ENCODE peak calls at places on chromosome 19, in four cellular contexts. One of them, this sample, is unnamed.
A peak's percentile ranks its signal among the peaks of the same experiment; 100 is the strongest.

GRCh38 chr19:49641688-49642487 is at the start of gene SCAF1:
- DNase-seq in upper lobe of left lung: peak; percentile 99
- DNase-seq in esophagus squamous epithelium: peak; percentile 98
- DNase-seq in PC-3: peak; percentile 100
- DNase-seq in this sample: peak; percentile 100

GRCh38 chr19:8204961-8205360 is 4.2 kb upstream of the CERS4 start:
- DNase-seq in upper lobe of left lung: peak; percentile 69
- DNase-seq in PC-3: peak; percentile 53
- DNase-seq in esophagus squamous epithelium: no peak
- DNase-seq in this sample: no peak

GRCh38 chr19:50224986-50225747 is 21.7 kb downstream of the MYH14 start:
- DNase-seq in upper lobe of left lung: no peak
- DNase-seq in PC-3: no peak
- DNase-seq in esophagus squamous epithelium: no peak
- DNase-seq in this sample: no peak

GRCh38 chr19:37227996-37228395 is 10.0 kb downstream of the ZNF383 start:
- DNase-seq in PC-3: peak; percentile 6
- DNase-seq in upper lobe of left lung: no peak
- DNase-seq in esophagus squamous epithelium: no peak
- DNase-seq in this sample: no peak

GRCh38 chr19:45772130-45772880 is 3.3 kb upstream of the SIX5 start:
- DNase-seq in upper lobe of left lung: no peak
- DNase-seq in esophagus squamous epithelium: no peak
- DNase-seq in PC-3: no peak
- DNase-seq in this sample: no peak

GRCh38 chr19:48969276-48970138 is 4.4 kb downstream of the FTL start:
- DNase-seq in esophagus squamous epithelium: no peak
- DNase-seq in upper lobe of left lung: no peak
- DNase-seq in PC-3: no peak
- DNase-seq in this sample: no peak

GRCh38 chr19:1252818-1253513 is 4.6 kb downstream of the MIDN start:
- DNase-seq in PC-3: peak; percentile 79
- DNase-seq in esophagus squamous epithelium: peak; percentile 81
- DNase-seq in upper lobe of left lung: peak; percentile 96
- DNase-seq in this sample: no peak

GRCh38 chr19:6536138-6536671 is 5.4 kb downstream of the TNFSF9 start:
- DNase-seq in esophagus squamous epithelium: peak; percentile 51
- DNase-seq in upper lobe of left lung: peak; percentile 42
- DNase-seq in PC-3: peak; percentile 83
- DNase-seq in this sample: no peak

GRCh38 chr19:51327066-51327985 is 14.6 kb downstream of the VSIG10L start:
- DNase-seq in PC-3: peak; percentile 58
- DNase-seq in esophagus squamous epithelium: no peak
- DNase-seq in upper lobe of left lung: peak; percentile 41
- DNase-seq in this sample: no peak

GRCh38 chr19:10612515-10613119 is 12.7 kb upstream of the SLC44A2 start:
- DNase-seq in PC-3: no peak
- DNase-seq in upper lobe of left lung: peak; percentile 90
- DNase-seq in esophagus squamous epithelium: no peak
- DNase-seq in this sample: no peak

GRCh38 chr19:44111910-44112463 is 1.2 kb upstream of the ZNF225 start:
- DNase-seq in upper lobe of left lung: no peak
- DNase-seq in PC-3: no peak
- DNase-seq in esophagus squamous epithelium: no peak
- DNase-seq in this sample: no peak

GRCh38 chr19:41906271-41906670 is 22.0 kb downstream of the ERFL start:
- DNase-seq in PC-3: no peak
- DNase-seq in esophagus squamous epithelium: no peak
- DNase-seq in upper lobe of left lung: no peak
- DNase-seq in this sample: no peak

GRCh38 chr19:31349160-31349881 is at the start of gene TSHZ3:
- DNase-seq in PC-3: peak; percentile 10
- DNase-seq in upper lobe of left lung: peak; percentile 46
- DNase-seq in esophagus squamous epithelium: no peak
- DNase-seq in this sample: peak; percentile 82

GRCh38 chr19:39007096-39007495 is 25.3 kb downstream of the FBXO27 start:
- DNase-seq in upper lobe of left lung: no peak
- DNase-seq in PC-3: no peak
- DNase-seq in esophagus squamous epithelium: no peak
- DNase-seq in this sample: no peak

GRCh38 chr19:40254714-40255418 is 28.4 kb upstream of the CCNP start:
- DNase-seq in upper lobe of left lung: no peak
- DNase-seq in esophagus squamous epithelium: no peak
- DNase-seq in PC-3: no peak
- DNase-seq in this sample: no peak

GRCh38 chr19:15200575-15201364 is at the start of gene NOTCH3:
- DNase-seq in PC-3: peak; percentile 28
- DNase-seq in upper lobe of left lung: no peak
- DNase-seq in esophagus squamous epithelium: no peak
- DNase-seq in this sample: no peak

GRCh38 chr19:54804101-54804500 is 691 bp downstream of the KIR2DL4 start:
- DNase-seq in upper lobe of left lung: no peak
- DNase-seq in PC-3: no peak
- DNase-seq in esophagus squamous epithelium: no peak
- DNase-seq in this sample: no peak

GRCh38 chr19:38455031-38455430 is 21.5 kb downstream of the RYR1 start:
- DNase-seq in esophagus squamous epithelium: no peak
- DNase-seq in upper lobe of left lung: no peak
- DNase-seq in PC-3: peak; percentile 26
- DNase-seq in this sample: no peak

GRCh38 chr19:30228113-30228725 is 144.0 kb upstream of the ZNF536 start:
- DNase-seq in esophagus squamous epithelium: no peak
- DNase-seq in upper lobe of left lung: no peak
- DNase-seq in PC-3: no peak
- DNase-seq in this sample: no peak

GRCh38 chr19:3532154-3533019 is 6.6 kb upstream of the TEKTIP1 start:
- DNase-seq in esophagus squamous epithelium: no peak
- DNase-seq in PC-3: no peak
- DNase-seq in upper lobe of left lung: no peak
- DNase-seq in this sample: no peak
- TF ChIP-seq CTCF in esophagus squamous epithelium: no peak
- TF ChIP-seq CTCF in PC-3: no peak
- TF ChIP-seq CTCF in upper lobe of left lung: no peak
- TF ChIP-seq CTCF in this sample: no peak

GRCh38 chr19:13053238-13053637 is 49.4 kb downstream of the LYL1 start:
- DNase-seq in esophagus squamous epithelium: no peak
- DNase-seq in PC-3: no peak
- DNase-seq in upper lobe of left lung: no peak
- DNase-seq in this sample: no peak
- TF ChIP-seq CTCF in esophagus squamous epithelium: no peak
- TF ChIP-seq CTCF in PC-3: no peak
- TF ChIP-seq CTCF in upper lobe of left lung: no peak
- TF ChIP-seq CTCF in this sample: no peak

GRCh38 chr19:53466726-53467125 is 807 bp upstream of the ZNF813 start:
- DNase-seq in upper lobe of left lung: no peak
- DNase-seq in esophagus squamous epithelium: no peak
- DNase-seq in PC-3: no peak
- DNase-seq in this sample: no peak
- TF ChIP-seq CTCF in upper lobe of left lung: no peak
- TF ChIP-seq CTCF in esophagus squamous epithelium: no peak
- TF ChIP-seq CTCF in PC-3: no peak
- TF ChIP-seq CTCF in this sample: no peak

GRCh38 chr19:17079710-17080440 is 4.3 kb downstream of the MYO9B start:
- DNase-seq in upper lobe of left lung: peak; percentile 53
- DNase-seq in PC-3: peak; percentile 96
- DNase-seq in esophagus squamous epithelium: peak; percentile 49
- DNase-seq in this sample: no peak
- TF ChIP-seq CTCF in upper lobe of left lung: peak; percentile 46
- TF ChIP-seq CTCF in PC-3: peak; percentile 70
- TF ChIP-seq CTCF in esophagus squamous epithelium: peak; percentile 39
- TF ChIP-seq CTCF in this sample: peak; percentile 63

GRCh38 chr19:32677657-32678056 is 2.0 kb downstream of the RGS9BP start:
- DNase-seq in upper lobe of left lung: no peak
- DNase-seq in esophagus squamous epithelium: no peak
- DNase-seq in PC-3: no peak
- DNase-seq in this sample: no peak
- TF ChIP-seq CTCF in upper lobe of left lung: no peak
- TF ChIP-seq CTCF in esophagus squamous epithelium: no peak
- TF ChIP-seq CTCF in PC-3: no peak
- TF ChIP-seq CTCF in this sample: peak; percentile 42

GRCh38 chr19:35554076-35554475 is 8.7 kb downstream of the TMEM147 start:
- DNase-seq in PC-3: peak; percentile 2
- DNase-seq in upper lobe of left lung: no peak
- DNase-seq in esophagus squamous epithelium: no peak
- DNase-seq in this sample: no peak

GRCh38 chr19:35556846-35557538 is 6.5 kb downstream of the ATP4A start:
- DNase-seq in esophagus squamous epithelium: no peak
- DNase-seq in PC-3: no peak
- DNase-seq in upper lobe of left lung: no peak
- DNase-seq in this sample: no peak

GRCh38 chr19:35556025-35556590 is 7.3 kb downstream of the ATP4A start:
- DNase-seq in PC-3: no peak
- DNase-seq in upper lobe of left lung: no peak
- DNase-seq in esophagus squamous epithelium: no peak
- DNase-seq in this sample: no peak

GRCh38 chr19:35553385-35554000 is 8.1 kb downstream of the TMEM147 start:
- DNase-seq in upper lobe of left lung: no peak
- DNase-seq in PC-3: no peak
- DNase-seq in esophagus squamous epithelium: no peak
- DNase-seq in this sample: no peak

GRCh38 chr19:35555301-35556005 is 8.0 kb downstream of the ATP4A start:
- DNase-seq in PC-3: peak; percentile 25
- DNase-seq in esophagus squamous epithelium: no peak
- DNase-seq in upper lobe of left lung: no peak
- DNase-seq in this sample: no peak
- TF ChIP-seq CTCF in PC-3: peak; percentile 39
- TF ChIP-seq CTCF in esophagus squamous epithelium: no peak
- TF ChIP-seq CTCF in upper lobe of left lung: no peak
- TF ChIP-seq CTCF in this sample: peak; percentile 60

GRCh38 chr19:18406749-18407148 is 9.3 kb upstream of the LRRC25 start:
- DNase-seq in upper lobe of left lung: no peak
- DNase-seq in PC-3: no peak
- DNase-seq in esophagus squamous epithelium: no peak
- DNase-seq in this sample: no peak

GRCh38 chr19:18412610-18413239 is 6.5 kb upstream of the SSBP4 start:
- DNase-seq in esophagus squamous epithelium: no peak
- DNase-seq in PC-3: no peak
- DNase-seq in upper lobe of left lung: no peak
- DNase-seq in this sample: no peak

GRCh38 chr19:18408053-18408476 is 10.6 kb upstream of the LRRC25 start:
- DNase-seq in PC-3: peak; percentile 41
- DNase-seq in esophagus squamous epithelium: no peak
- DNase-seq in upper lobe of left lung: peak; percentile 77
- DNase-seq in this sample: no peak
- TF ChIP-seq CTCF in PC-3: peak; percentile 62
- TF ChIP-seq CTCF in esophagus squamous epithelium: peak; percentile 35
- TF ChIP-seq CTCF in upper lobe of left lung: peak; percentile 50
- TF ChIP-seq CTCF in this sample: peak; percentile 62

DNA sequence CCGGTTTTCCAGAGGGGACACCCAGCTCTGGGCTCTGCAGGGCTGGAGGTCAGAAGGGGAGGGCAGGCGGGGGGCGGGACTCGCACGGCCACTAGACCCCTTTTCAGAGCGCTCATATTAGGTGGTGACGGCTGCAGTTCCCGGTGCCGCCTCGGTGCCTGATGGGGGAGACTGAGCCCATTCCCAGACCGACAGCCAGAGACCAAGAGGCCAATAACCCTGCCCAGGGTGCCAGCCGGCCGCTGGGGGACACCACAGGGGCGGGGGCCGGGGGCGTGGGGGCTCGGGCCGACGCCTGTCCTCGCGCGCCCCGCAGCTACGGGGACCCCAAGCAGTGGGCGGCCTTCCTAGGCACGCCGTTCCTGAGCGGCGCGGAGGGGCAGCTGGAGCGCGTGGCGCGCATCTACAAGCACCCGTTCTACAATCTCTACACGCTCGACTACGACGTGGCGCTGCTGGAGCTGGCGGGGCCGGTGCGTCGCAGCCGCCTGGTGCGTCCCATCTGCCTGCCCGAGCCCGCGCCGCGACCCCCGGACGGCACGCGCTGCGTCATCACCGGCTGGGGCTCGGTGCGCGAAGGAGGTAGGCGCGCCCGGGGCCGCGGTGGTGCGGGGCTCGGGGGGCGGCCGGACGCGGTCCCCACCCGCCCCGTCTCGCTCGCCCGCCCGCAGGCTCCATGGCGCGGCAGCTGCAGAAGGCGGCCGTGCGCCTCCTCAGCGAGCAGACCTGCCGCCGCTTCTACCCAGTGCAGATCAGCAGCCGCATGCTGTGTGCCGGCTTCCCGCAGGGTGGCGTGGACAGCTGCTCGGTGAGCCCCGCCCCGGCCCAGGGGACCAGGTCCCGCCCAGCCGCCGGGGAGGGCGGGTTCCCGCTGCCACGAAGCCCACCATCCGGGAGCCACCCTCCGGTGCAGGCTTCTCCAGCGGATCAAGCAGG is 2.4 kb downstream of the TIMM13 start:
- DNase-seq in PC-3: peak; percentile 66
- DNase-seq in esophagus squamous epithelium: no peak
- DNase-seq in upper lobe of left lung: no peak
- DNase-seq in this sample: no peak
- TF ChIP-seq CTCF in PC-3: peak; percentile 34
- TF ChIP-seq CTCF in esophagus squamous epithelium: no peak
- TF ChIP-seq CTCF in upper lobe of left lung: no peak
- TF ChIP-seq CTCF in this sample: peak; percentile 65

DNA sequence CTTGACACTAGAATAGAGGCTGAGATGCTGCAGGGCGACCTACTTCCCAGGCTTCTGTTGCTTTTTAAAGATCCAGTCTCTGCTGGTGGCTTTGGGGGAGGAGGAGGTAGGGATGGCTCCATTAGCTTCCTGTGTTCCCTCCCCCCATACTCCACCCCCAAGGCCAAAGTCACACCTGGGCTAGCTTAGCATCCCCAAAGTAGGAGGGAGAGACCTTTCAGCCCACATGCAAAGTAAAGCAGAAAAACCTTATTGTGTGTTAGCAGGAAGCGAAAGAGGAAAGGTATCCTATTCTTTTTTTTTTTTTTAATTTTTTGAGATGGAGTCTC is 3.2 kb upstream of the TNPO2 start:
- DNase-seq in PC-3: no peak
- DNase-seq in esophagus squamous epithelium: no peak
- DNase-seq in upper lobe of left lung: no peak
- DNase-seq in this sample: no peak
- TF ChIP-seq CTCF in PC-3: no peak
- TF ChIP-seq CTCF in esophagus squamous epithelium: no peak
- TF ChIP-seq CTCF in upper lobe of left lung: no peak
- TF ChIP-seq CTCF in this sample: no peak